ENCODE peak calls at places on chromosomes 5 and 9, in four cellular contexts. C, F, B and D are unnamed samples.

GRCh38 chr5:156584856-156585255 is 257.9 kb downstream of the SGCD start:
- DNase-seq in B (no peak), C (no peak), F (no peak), D (peak; percentile 50)

GRCh38 chr5:1792842-1793266 is 6.8 kb downstream of the MRPL36 start:
- DNase-seq in B (peak; percentile 81), C (no peak), F (no peak), D (no peak)

GRCh38 chr9:109912082-109912581 is 132.1 kb downstream of the PALM2AKAP2 start:
- DNase-seq in B (no peak), F (peak; percentile 44), C (no peak), D (no peak)

GRCh38 chr9:116975119-116975518 is 288.0 kb downstream of the TRIM32 start:
- DNase-seq in C (no peak), B (no peak), F (no peak), D (no peak)

GRCh38 chr5:32687167-32687831 is 23.8 kb upstream of the NPR3 start:
- DNase-seq in B (no peak), C (no peak), F (peak; percentile 70), D (peak; percentile 82)

GRCh38 chr9:129836342-129837007 is 1.2 kb downstream of the USP20 start:
- DNase-seq in B (peak; percentile 84), C (peak; percentile 38), F (no peak), D (no peak)

GRCh38 chr5:16507716-16508115 is 42.1 kb upstream of the ZNF622 start:
- DNase-seq in C (no peak), F (no peak), B (no peak), D (no peak)

GRCh38 chr5:121182788-121183490 is 668.7 kb upstream of the FTMT start:
- DNase-seq in B (no peak), C (no peak), F (no peak), D (no peak)

GRCh38 chr9:109468927-109469326 is 29.2 kb downstream of the PTPN3 start:
- DNase-seq in C (no peak), B (no peak), F (no peak), D (no peak)

GRCh38 chr9:125890793-125891192 is 143.6 kb downstream of the PBX3 start:
- DNase-seq in C (no peak), B (no peak), F (no peak), D (no peak)

GRCh38 chr9:12816656-12817101 is 41.9 kb downstream of the LURAP1L start:
- DNase-seq in F (no peak), C (no peak), B (no peak), D (no peak)

GRCh38 chr9:12818431-12819000 is 43.7 kb downstream of the LURAP1L start:
- DNase-seq in B (no peak), C (peak; percentile 5), F (no peak), D (no peak)

GRCh38 chr9:12819436-12820185 is 44.8 kb downstream of the LURAP1L start:
- DNase-seq in C (peak; percentile 68), F (no peak), B (no peak), D (no peak)

GRCh38 chr9:12815895-12816294 is 41.1 kb downstream of the LURAP1L start:
- DNase-seq in C (no peak), B (no peak), F (no peak), D (no peak)

DNA sequence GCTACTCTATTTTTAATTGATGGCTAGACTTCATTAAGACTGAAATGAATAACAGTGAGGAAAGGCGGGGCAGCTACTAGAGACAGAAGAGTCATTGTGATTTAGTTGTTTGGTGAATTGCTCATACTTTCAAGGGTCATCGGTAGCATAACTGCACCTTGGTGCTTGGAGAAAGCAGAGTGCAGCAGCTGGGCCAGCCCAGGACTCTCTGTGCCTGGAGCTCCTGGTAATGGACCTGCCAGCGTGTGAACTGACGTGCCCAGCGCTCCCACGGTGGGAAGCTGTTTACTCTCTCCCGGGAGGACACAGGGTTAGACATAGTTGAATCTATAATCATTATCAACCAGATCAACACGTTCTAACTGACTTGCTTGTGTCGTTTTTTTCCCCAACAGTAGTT is 42.9 kb downstream of the LURAP1L start:
- DNase-seq in B (no peak), F (no peak), C (no peak), D (peak; percentile 93)
- H3K4me1 ChIP-seq in B (no peaks in the 10 kb centered on the region), F (peaks cover 3% of the 10 kb centered on the region), C (no peaks in the 10 kb centered on the region), D (peaks cover 67% of the 10 kb centered on the region)

GRCh38 chr9:84852902-84853301 is 183.4 kb downstream of the NTRK2 start:
- DNase-seq in F (no peak), C (no peak), B (no peak), D (no peak)

GRCh38 chr9:84858373-84858772 is 188.8 kb downstream of the NTRK2 start:
- DNase-seq in C (no peak), F (no peak), B (no peak), D (no peak)

GRCh38 chr9:84851935-84852585 is 182.5 kb downstream of the NTRK2 start:
- DNase-seq in C (peak; percentile 71), B (no peak), F (peak; percentile 32), D (no peak)

GRCh38 chr9:84857224-84857623 is 187.7 kb downstream of the NTRK2 start:
- DNase-seq in B (no peak), C (no peak), F (no peak), D (no peak)

GRCh38 chr9:84856181-84856632 is 186.7 kb downstream of the NTRK2 start:
- DNase-seq in F (no peak), B (no peak), C (no peak), D (no peak)
- H3K4me1 ChIP-seq in F (peaks cover 2% of the 10 kb centered on the region), B (no peaks in the 10 kb centered on the region), C (peaks cover 36% of the 10 kb centered on the region), D (no peaks in the 10 kb centered on the region)

GRCh38 chr5:143129203-143129602 is 274.3 kb downstream of the NR3C1 start:
- DNase-seq in F (no peak), B (no peak), C (no peak), D (no peak)

GRCh38 chr5:143131983-143132382 is 271.5 kb downstream of the NR3C1 start:
- DNase-seq in B (no peak), C (no peak), F (no peak), D (no peak)

GRCh38 chr5:143132739-143133138 is 270.7 kb downstream of the NR3C1 start:
- DNase-seq in C (no peak), B (no peak), F (no peak), D (no peak)

GRCh38 chr5:143129910-143130703 is 273.4 kb downstream of the NR3C1 start:
- DNase-seq in C (no peak), B (no peak), F (no peak), D (no peak)

GRCh38 chr5:143130891-143131290 is 272.6 kb downstream of the NR3C1 start:
- DNase-seq in F (no peak), C (no peak), B (no peak), D (no peak)
- H3K4me1 ChIP-seq in F (peaks cover 27% of the 10 kb centered on the region), C (no peaks in the 10 kb centered on the region), B (no peaks in the 10 kb centered on the region), D (no peaks in the 10 kb centered on the region)

DNA sequence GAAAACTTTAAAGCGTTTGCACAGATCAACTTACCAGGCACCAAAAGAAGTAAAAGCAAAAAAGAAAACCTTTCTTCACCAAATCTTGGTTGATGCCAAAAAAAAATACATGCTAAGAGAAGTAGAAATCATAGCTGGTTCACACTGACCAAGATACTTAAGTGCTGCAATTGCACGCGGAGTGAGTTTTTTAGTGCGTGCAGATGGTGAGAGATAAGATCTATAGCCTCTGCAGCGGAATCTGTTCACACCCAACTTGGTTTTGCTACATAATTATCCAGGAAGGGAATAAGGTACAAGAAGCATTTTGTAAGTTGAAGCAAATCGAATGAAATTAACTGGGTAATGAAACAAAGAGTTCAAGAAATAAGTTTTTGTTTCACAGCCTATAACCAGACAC is 36.4 kb upstream of the CCDC152 start:
- DNase-seq in B (no peak), C (no peak), F (no peak), D (no peak)
- H3K4me1 ChIP-seq in B (no peaks in the 10 kb centered on the region), C (no peaks in the 10 kb centered on the region), F (no peaks in the 10 kb centered on the region), D (no peaks in the 10 kb centered on the region)

GRCh38 chr9:113620016-113620376 is 156.5 kb downstream of the RGS3 start:
- DNase-seq in C (no peak), B (peak; percentile 42), F (no peak), D (no peak)

GRCh38 chr9:113621309-113621791 is 157.8 kb downstream of the RGS3 start:
- DNase-seq in F (peak; percentile 88), C (peak; percentile 57), B (peak; percentile 73), D (no peak)

GRCh38 chr9:113622038-113622437 is 158.5 kb downstream of the RGS3 start:
- DNase-seq in B (no peak), C (no peak), F (peak; percentile 4), D (no peak)

GRCh38 chr9:113619156-113619861 is 155.8 kb downstream of the RGS3 start:
- DNase-seq in C (no peak), B (peak; percentile 71), F (peak; percentile 3), D (peak; percentile 80)

GRCh38 chr9:113620377-113621161 is 157.0 kb downstream of the RGS3 start:
- DNase-seq in C (peak; percentile 76), F (peak; percentile 81), B (peak; percentile 66), D (peak; percentile 78)
- H3K4me1 ChIP-seq in C (peaks cover 31% of the 10 kb centered on the region), F (peaks cover 42% of the 10 kb centered on the region), B (peaks cover 25% of the 10 kb centered on the region), D (peaks cover 26% of the 10 kb centered on the region)

GRCh38 chr9:134335095-134335489 is 8.8 kb downstream of the RXRA start:
- DNase-seq in B (no peak), F (no peak), C (no peak), D (no peak)
- H3K4me1 ChIP-seq in B (peaks cover 40% of the 10 kb centered on the region), F (peaks cover 83% of the 10 kb centered on the region), C (no peaks in the 10 kb centered on the region), D (peaks cover 92% of the 10 kb centered on the region)

GRCh38 chr5:159385994-159386711 is 55.9 kb upstream of the IL12B start:
- DNase-seq in B (no peak), F (no peak), C (no peak), D (no peak)

DNA sequence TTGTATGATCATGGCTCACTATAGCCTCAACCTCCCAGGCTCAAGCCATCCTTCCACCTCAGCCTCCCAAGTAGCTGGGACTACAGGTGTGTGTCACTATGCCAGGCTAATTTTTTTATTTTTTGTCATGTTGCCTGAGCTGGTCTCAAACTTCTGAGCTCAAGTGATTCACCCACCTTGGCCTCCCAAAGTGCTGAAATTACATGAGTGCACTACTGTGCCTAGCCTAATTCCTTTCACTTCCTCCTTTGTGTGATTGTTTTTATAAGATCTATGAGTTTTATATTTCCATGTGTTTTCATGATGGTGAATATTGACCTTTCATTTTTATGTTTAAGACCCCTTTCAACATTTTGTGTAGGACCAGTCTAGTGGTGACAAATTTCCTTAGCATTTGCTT is 55.2 kb upstream of the IL12B start:
- DNase-seq in C (no peak), B (no peak), F (no peak), D (no peak)
- H3K4me1 ChIP-seq in C (no peaks in the 10 kb centered on the region), B (no peaks in the 10 kb centered on the region), F (no peaks in the 10 kb centered on the region), D (no peaks in the 10 kb centered on the region)

GRCh38 chr5:158880514-158881001 is 219.2 kb downstream of the EBF1 start:
- DNase-seq in C (no peak), B (no peak), F (no peak), D (no peak)
- H3K4me1 ChIP-seq in C (peaks cover 28% of the 10 kb centered on the region), B (peaks cover 20% of the 10 kb centered on the region), F (no peaks in the 10 kb centered on the region), D (no peaks in the 10 kb centered on the region)